ENCODE peak calls at places on chromosome 15, in eight cellular contexts. One of them, this sample, is unnamed.

GRCh38 chr15:70375586-70375985 is 277.9 kb upstream of the TLE3 start:
- DNase-seq in transverse colon: no peak
- DNase-seq in BE2C: no peak
- DNase-seq in EH: no peak
- DNase-seq in C1 segment of cervical spinal cord: no peak
- DNase-seq in effector memory CD8-positive, alpha-beta T cell: no peak
- DNase-seq in suprapubic skin: no peak
- DNase-seq in stimulated activated CD4-positive, alpha-beta T cell treated with anti-CD3 and anti-CD28 coated beads, Interleukin-15, amount 100 ng/mL, for 1 hour: no peak
- DNase-seq in this sample: no peak

GRCh38 chr15:74461847-74462511 is 1.0 kb upstream of the UBL7 start:
- DNase-seq in transverse colon: no peak
- DNase-seq in BE2C: no peak
- DNase-seq in EH: peak; percentile 15
- DNase-seq in C1 segment of cervical spinal cord: no peak
- DNase-seq in effector memory CD8-positive, alpha-beta T cell: no peak
- DNase-seq in suprapubic skin: no peak
- DNase-seq in stimulated activated CD4-positive, alpha-beta T cell treated with anti-CD3 and anti-CD28 coated beads, Interleukin-15, amount 100 ng/mL, for 1 hour: no peak
- DNase-seq in this sample: no peak

GRCh38 chr15:76799760-76800159 is 105.4 kb downstream of the SCAPER start:
- DNase-seq in transverse colon: no peak
- DNase-seq in BE2C: no peak
- DNase-seq in EH: peak; percentile 58
- DNase-seq in C1 segment of cervical spinal cord: no peak
- DNase-seq in effector memory CD8-positive, alpha-beta T cell: no peak
- DNase-seq in suprapubic skin: no peak
- DNase-seq in stimulated activated CD4-positive, alpha-beta T cell treated with anti-CD3 and anti-CD28 coated beads, Interleukin-15, amount 100 ng/mL, for 1 hour: no peak
- DNase-seq in this sample: no peak

GRCh38 chr15:76197703-76198455 is 113.4 kb downstream of the ETFA start:
- DNase-seq in transverse colon: peak; percentile 39
- DNase-seq in BE2C: no peak
- DNase-seq in EH: no peak
- DNase-seq in C1 segment of cervical spinal cord: no peak
- DNase-seq in effector memory CD8-positive, alpha-beta T cell: no peak
- DNase-seq in suprapubic skin: peak; percentile 69
- DNase-seq in stimulated activated CD4-positive, alpha-beta T cell treated with anti-CD3 and anti-CD28 coated beads, Interleukin-15, amount 100 ng/mL, for 1 hour: no peak
- DNase-seq in this sample: no peak

GRCh38 chr15:42457445-42458442 is 33.2 kb downstream of the ZNF106 start:
- DNase-seq in transverse colon: peak; percentile 53
- DNase-seq in BE2C: peak; percentile 42
- DNase-seq in EH: peak; percentile 96
- DNase-seq in C1 segment of cervical spinal cord: peak; percentile 19
- DNase-seq in effector memory CD8-positive, alpha-beta T cell: no peak
- DNase-seq in suprapubic skin: peak; percentile 82
- DNase-seq in stimulated activated CD4-positive, alpha-beta T cell treated with anti-CD3 and anti-CD28 coated beads, Interleukin-15, amount 100 ng/mL, for 1 hour: no peak
- DNase-seq in this sample: peak; percentile 6

GRCh38 chr15:29055876-29056275 is 170.1 kb downstream of the APBA2 start:
- DNase-seq in transverse colon: no peak
- DNase-seq in BE2C: no peak
- DNase-seq in EH: no peak
- DNase-seq in C1 segment of cervical spinal cord: no peak
- DNase-seq in effector memory CD8-positive, alpha-beta T cell: no peak
- DNase-seq in suprapubic skin: no peak
- DNase-seq in stimulated activated CD4-positive, alpha-beta T cell treated with anti-CD3 and anti-CD28 coated beads, Interleukin-15, amount 100 ng/mL, for 1 hour: no peak
- DNase-seq in this sample: no peak

GRCh38 chr15:23035964-23036566 is 3.3 kb downstream of the TUBGCP5 start:
- DNase-seq in transverse colon: peak; percentile 29
- DNase-seq in BE2C: peak; percentile 78
- DNase-seq in EH: peak; percentile 58
- DNase-seq in C1 segment of cervical spinal cord: no peak
- DNase-seq in effector memory CD8-positive, alpha-beta T cell: peak; percentile 43
- DNase-seq in suprapubic skin: no peak
- DNase-seq in stimulated activated CD4-positive, alpha-beta T cell treated with anti-CD3 and anti-CD28 coated beads, Interleukin-15, amount 100 ng/mL, for 1 hour: no peak
- DNase-seq in this sample: peak; percentile 21

GRCh38 chr15:94086360-94086759 is 145.0 kb upstream of the MCTP2 start:
- DNase-seq in transverse colon: no peak
- DNase-seq in BE2C: no peak
- DNase-seq in EH: peak; percentile 9
- DNase-seq in C1 segment of cervical spinal cord: no peak
- DNase-seq in effector memory CD8-positive, alpha-beta T cell: no peak
- DNase-seq in suprapubic skin: no peak
- DNase-seq in stimulated activated CD4-positive, alpha-beta T cell treated with anti-CD3 and anti-CD28 coated beads, Interleukin-15, amount 100 ng/mL, for 1 hour: no peak
- DNase-seq in this sample: no peak

GRCh38 chr15:63339006-63339766 is 42.5 kb downstream of the CA12 start:
- DNase-seq in transverse colon: no peak
- DNase-seq in BE2C: no peak
- DNase-seq in EH: no peak
- DNase-seq in C1 segment of cervical spinal cord: no peak
- DNase-seq in effector memory CD8-positive, alpha-beta T cell: no peak
- DNase-seq in suprapubic skin: no peak
- DNase-seq in stimulated activated CD4-positive, alpha-beta T cell treated with anti-CD3 and anti-CD28 coated beads, Interleukin-15, amount 100 ng/mL, for 1 hour: no peak
- DNase-seq in this sample: no peak

This sample was measured in naive B cell.